ENCODE peak calls at places on chromosomes 5 and 9, in seven cellular contexts. One of them, this sample, is unnamed.

GRCh38 chr5:580436-580835 is 31.7 kb upstream of the CEP72 start:
- DNase-seq in type B pancreatic cell: peak; percentile 22
- DNase-seq in coronary artery: peak; percentile 56
- DNase-seq in kidney glomerular epithelial cell: no peak
- DNase-seq in naive thymus-derived CD8-positive, alpha-beta T cell: no peak
- DNase-seq in GM23338: no peak
- DNase-seq in GM10248: no peak
- DNase-seq in this sample: no peak

GRCh38 chr5:138983984-138984383 is 108.8 kb upstream of the LRRTM2 start:
- DNase-seq in GM23338: no peak
- DNase-seq in kidney glomerular epithelial cell: no peak
- DNase-seq in coronary artery: no peak
- DNase-seq in type B pancreatic cell: no peak
- DNase-seq in naive thymus-derived CD8-positive, alpha-beta T cell: no peak
- DNase-seq in GM10248: no peak
- DNase-seq in this sample: no peak

GRCh38 chr5:35822541-35822940 is 34.1 kb upstream of the IL7R start:
- DNase-seq in GM10248: no peak
- DNase-seq in coronary artery: no peak
- DNase-seq in GM23338: no peak
- DNase-seq in kidney glomerular epithelial cell: no peak
- DNase-seq in type B pancreatic cell: no peak
- DNase-seq in naive thymus-derived CD8-positive, alpha-beta T cell: peak; percentile 71
- DNase-seq in this sample: no peak

GRCh38 chr5:33891731-33892418 is at the start of gene ADAMTS12:
- DNase-seq in GM10248: peak; percentile 38
- DNase-seq in kidney glomerular epithelial cell: peak; percentile 3
- DNase-seq in naive thymus-derived CD8-positive, alpha-beta T cell: no peak
- DNase-seq in coronary artery: no peak
- DNase-seq in type B pancreatic cell: peak; percentile 84
- DNase-seq in GM23338: peak; percentile 71
- DNase-seq in this sample: peak; percentile 83

GRCh38 chr9:91075279-91075678 is 273.7 kb downstream of the SYK start:
- DNase-seq in GM10248: peak; percentile 10
- DNase-seq in naive thymus-derived CD8-positive, alpha-beta T cell: no peak
- DNase-seq in kidney glomerular epithelial cell: no peak
- DNase-seq in type B pancreatic cell: no peak
- DNase-seq in coronary artery: peak; percentile 29
- DNase-seq in GM23338: no peak
- DNase-seq in this sample: no peak

GRCh38 chr5:176664886-176665285 is 17.6 kb downstream of the TSPAN17 start:
- DNase-seq in naive thymus-derived CD8-positive, alpha-beta T cell: no peak
- DNase-seq in GM10248: no peak
- DNase-seq in coronary artery: no peak
- DNase-seq in kidney glomerular epithelial cell: no peak
- DNase-seq in type B pancreatic cell: no peak
- DNase-seq in GM23338: peak; percentile 43
- DNase-seq in this sample: no peak

GRCh38 chr9:21656776-21657637 is 145.4 kb upstream of the MTAP start:
- DNase-seq in coronary artery: no peak
- DNase-seq in kidney glomerular epithelial cell: no peak
- DNase-seq in naive thymus-derived CD8-positive, alpha-beta T cell: no peak
- DNase-seq in GM10248: no peak
- DNase-seq in type B pancreatic cell: no peak
- DNase-seq in GM23338: no peak
- DNase-seq in this sample: peak; percentile 61

GRCh38 chr9:122393284-122393983 is 22.6 kb downstream of the PTGS1 start:
- DNase-seq in naive thymus-derived CD8-positive, alpha-beta T cell: no peak
- DNase-seq in kidney glomerular epithelial cell: no peak
- DNase-seq in GM23338: no peak
- DNase-seq in coronary artery: no peak
- DNase-seq in GM10248: no peak
- DNase-seq in type B pancreatic cell: peak; percentile 22
- DNase-seq in this sample: no peak

GRCh38 chr9:88532320-88532719 is 2.7 kb upstream of the NXNL2 start:
- DNase-seq in GM23338: peak; percentile 94
- DNase-seq in type B pancreatic cell: no peak
- DNase-seq in naive thymus-derived CD8-positive, alpha-beta T cell: no peak
- DNase-seq in coronary artery: no peak
- DNase-seq in kidney glomerular epithelial cell: no peak
- DNase-seq in GM10248: no peak
- DNase-seq in this sample: no peak

GRCh38 chr9:126860077-126860756 is at the start of gene ZBTB34:
- DNase-seq in type B pancreatic cell: peak; percentile 84
- DNase-seq in coronary artery: peak; percentile 83
- DNase-seq in GM10248: peak; percentile 85
- DNase-seq in kidney glomerular epithelial cell: no peak
- DNase-seq in naive thymus-derived CD8-positive, alpha-beta T cell: peak; percentile 82
- DNase-seq in GM23338: peak; percentile 79
- DNase-seq in this sample: peak; percentile 79

GRCh38 chr5:38807570-38808461 is 38.0 kb upstream of the OSMR start:
- DNase-seq in naive thymus-derived CD8-positive, alpha-beta T cell: no peak
- DNase-seq in GM23338: no peak
- DNase-seq in type B pancreatic cell: no peak
- DNase-seq in coronary artery: no peak
- DNase-seq in GM10248: no peak
- DNase-seq in kidney glomerular epithelial cell: no peak
- DNase-seq in this sample: no peak

GRCh38 chr5:76273491-76273890 is 129.6 kb upstream of the IQGAP2 start:
- DNase-seq in kidney glomerular epithelial cell: no peak
- DNase-seq in GM10248: no peak
- DNase-seq in coronary artery: no peak
- DNase-seq in GM23338: no peak
- DNase-seq in type B pancreatic cell: no peak
- DNase-seq in naive thymus-derived CD8-positive, alpha-beta T cell: no peak
- DNase-seq in this sample: no peak

GRCh38 chr9:107243757-107244156 is 39.3 kb upstream of the RAD23B start:
- DNase-seq in naive thymus-derived CD8-positive, alpha-beta T cell: no peak
- DNase-seq in kidney glomerular epithelial cell: peak; percentile 55
- DNase-seq in coronary artery: no peak
- DNase-seq in GM10248: peak; percentile 28
- DNase-seq in GM23338: no peak
- DNase-seq in type B pancreatic cell: no peak
- DNase-seq in this sample: peak; percentile 12

GRCh38 chr9:75161116-75161857 is 73.0 kb downstream of the OSTF1 start:
- DNase-seq in naive thymus-derived CD8-positive, alpha-beta T cell: no peak
- DNase-seq in type B pancreatic cell: no peak
- DNase-seq in GM23338: no peak
- DNase-seq in coronary artery: no peak
- DNase-seq in kidney glomerular epithelial cell: no peak
- DNase-seq in GM10248: no peak
- DNase-seq in this sample: no peak

GRCh38 chr9:118510711-118511110 is 806.5 kb downstream of the TLR4 start:
- DNase-seq in kidney glomerular epithelial cell: no peak
- DNase-seq in coronary artery: no peak
- DNase-seq in GM23338: no peak
- DNase-seq in GM10248: no peak
- DNase-seq in type B pancreatic cell: no peak
- DNase-seq in naive thymus-derived CD8-positive, alpha-beta T cell: no peak
- DNase-seq in this sample: no peak

GRCh38 chr9:93576296-93577044 is at the start of gene PHF2:
- DNase-seq in GM23338: peak; percentile 43
- DNase-seq in type B pancreatic cell: no peak
- DNase-seq in naive thymus-derived CD8-positive, alpha-beta T cell: peak; percentile 41
- DNase-seq in coronary artery: peak; percentile 59
- DNase-seq in GM10248: peak; percentile 64
- DNase-seq in kidney glomerular epithelial cell: no peak
- DNase-seq in this sample: peak; percentile 63

GRCh38 chr5:9654886-9655285 is 24.7 kb upstream of the TAS2R1 start:
- DNase-seq in GM10248: no peak
- DNase-seq in type B pancreatic cell: no peak
- DNase-seq in kidney glomerular epithelial cell: no peak
- DNase-seq in GM23338: no peak
- DNase-seq in coronary artery: no peak
- DNase-seq in naive thymus-derived CD8-positive, alpha-beta T cell: no peak
- DNase-seq in this sample: no peak

GRCh38 chr5:131783874-131784273 is 12.9 kb downstream of the FNIP1 start:
- DNase-seq in GM10248: no peak
- DNase-seq in kidney glomerular epithelial cell: no peak
- DNase-seq in naive thymus-derived CD8-positive, alpha-beta T cell: no peak
- DNase-seq in type B pancreatic cell: no peak
- DNase-seq in GM23338: peak; percentile 38
- DNase-seq in coronary artery: no peak
- DNase-seq in this sample: no peak

GRCh38 chr5:147310059-147310704 is 75.4 kb downstream of the STK32A start:
- DNase-seq in GM10248: no peak
- DNase-seq in kidney glomerular epithelial cell: peak; percentile 93
- DNase-seq in naive thymus-derived CD8-positive, alpha-beta T cell: no peak
- DNase-seq in type B pancreatic cell: no peak
- DNase-seq in GM23338: peak; percentile 33
- DNase-seq in coronary artery: peak; percentile 76
- DNase-seq in this sample: peak; percentile 16

GRCh38 chr5:143442398-143442797 is 38.9 kb upstream of the NR3C1 start:
- DNase-seq in coronary artery: no peak
- DNase-seq in naive thymus-derived CD8-positive, alpha-beta T cell: no peak
- DNase-seq in GM23338: no peak
- DNase-seq in GM10248: no peak
- DNase-seq in type B pancreatic cell: no peak
- DNase-seq in kidney glomerular epithelial cell: no peak
- DNase-seq in this sample: peak; percentile 35

GRCh38 chr9:131837316-131837715 is 97.4 kb upstream of the RAPGEF1 start:
- DNase-seq in kidney glomerular epithelial cell: no peak
- DNase-seq in coronary artery: no peak
- DNase-seq in GM23338: peak; percentile 61
- DNase-seq in naive thymus-derived CD8-positive, alpha-beta T cell: no peak
- DNase-seq in type B pancreatic cell: no peak
- DNase-seq in GM10248: no peak
- DNase-seq in this sample: no peak

GRCh38 chr9:137968235-137968634 is 90.7 kb downstream of the CACNA1B start:
- DNase-seq in coronary artery: no peak
- DNase-seq in naive thymus-derived CD8-positive, alpha-beta T cell: no peak
- DNase-seq in GM23338: peak; percentile 55
- DNase-seq in kidney glomerular epithelial cell: no peak
- DNase-seq in type B pancreatic cell: peak; percentile 55
- DNase-seq in GM10248: no peak
- DNase-seq in this sample: no peak

GRCh38 chr9:6960777-6961176 is 203.0 kb downstream of the KDM4C start:
- DNase-seq in naive thymus-derived CD8-positive, alpha-beta T cell: no peak
- DNase-seq in coronary artery: no peak
- DNase-seq in GM23338: no peak
- DNase-seq in GM10248: no peak
- DNase-seq in kidney glomerular epithelial cell: no peak
- DNase-seq in type B pancreatic cell: no peak
- DNase-seq in this sample: no peak

GRCh38 chr5:62780888-62781287 is 202.3 kb downstream of the LRRC70 start:
- DNase-seq in type B pancreatic cell: no peak
- DNase-seq in kidney glomerular epithelial cell: no peak
- DNase-seq in GM23338: peak; percentile 69
- DNase-seq in naive thymus-derived CD8-positive, alpha-beta T cell: no peak
- DNase-seq in coronary artery: no peak
- DNase-seq in GM10248: no peak
- DNase-seq in this sample: no peak

GRCh38 chr9:35688558-35689350 is 971 bp downstream of the TPM2 start:
- DNase-seq in naive thymus-derived CD8-positive, alpha-beta T cell: no peak
- DNase-seq in GM23338: no peak
- DNase-seq in GM10248: no peak
- DNase-seq in type B pancreatic cell: no peak
- DNase-seq in coronary artery: no peak
- DNase-seq in kidney glomerular epithelial cell: peak; percentile 46
- DNase-seq in this sample: peak; percentile 69

GRCh38 chr9:37971691-37972090 is 67.8 kb upstream of the SLC25A51 start:
- DNase-seq in GM10248: no peak
- DNase-seq in type B pancreatic cell: no peak
- DNase-seq in kidney glomerular epithelial cell: no peak
- DNase-seq in naive thymus-derived CD8-positive, alpha-beta T cell: no peak
- DNase-seq in GM23338: no peak
- DNase-seq in coronary artery: no peak
- DNase-seq in this sample: no peak

GRCh38 chr9:134296301-134297081 is 29.8 kb upstream of the RXRA start:
- DNase-seq in kidney glomerular epithelial cell: no peak
- DNase-seq in naive thymus-derived CD8-positive, alpha-beta T cell: no peak
- DNase-seq in type B pancreatic cell: no peak
- DNase-seq in coronary artery: no peak
- DNase-seq in GM10248: no peak
- DNase-seq in GM23338: no peak
- DNase-seq in this sample: no peak

GRCh38 chr9:75378926-75379325 is 290.6 kb downstream of the OSTF1 start:
- DNase-seq in GM10248: no peak
- DNase-seq in GM23338: no peak
- DNase-seq in type B pancreatic cell: no peak
- DNase-seq in kidney glomerular epithelial cell: no peak
- DNase-seq in naive thymus-derived CD8-positive, alpha-beta T cell: no peak
- DNase-seq in coronary artery: no peak
- DNase-seq in this sample: no peak

GRCh38 chr9:78132688-78133033 is 101.0 kb upstream of the GNAQ start:
- DNase-seq in type B pancreatic cell: no peak
- DNase-seq in GM23338: no peak
- DNase-seq in GM10248: no peak
- DNase-seq in kidney glomerular epithelial cell: no peak
- DNase-seq in naive thymus-derived CD8-positive, alpha-beta T cell: no peak
- DNase-seq in coronary artery: no peak
- DNase-seq in this sample: no peak

GRCh38 chr9:72334658-72335337 is 30.2 kb downstream of the ZFAND5 start:
- DNase-seq in GM10248: no peak
- DNase-seq in type B pancreatic cell: no peak
- DNase-seq in coronary artery: no peak
- DNase-seq in GM23338: no peak
- DNase-seq in naive thymus-derived CD8-positive, alpha-beta T cell: no peak
- DNase-seq in kidney glomerular epithelial cell: no peak
- DNase-seq in this sample: no peak

GRCh38 chr5:111932628-111933027 is 175.6 kb upstream of the NREP start:
- DNase-seq in GM10248: no peak
- DNase-seq in kidney glomerular epithelial cell: no peak
- DNase-seq in naive thymus-derived CD8-positive, alpha-beta T cell: no peak
- DNase-seq in GM23338: no peak
- DNase-seq in coronary artery: no peak
- DNase-seq in type B pancreatic cell: no peak
- DNase-seq in this sample: no peak

GRCh38 chr9:137666505-137666809 is 47.7 kb downstream of the EHMT1 start:
- DNase-seq in naive thymus-derived CD8-positive, alpha-beta T cell: no peak
- DNase-seq in GM23338: no peak
- DNase-seq in GM10248: no peak
- DNase-seq in type B pancreatic cell: no peak
- DNase-seq in kidney glomerular epithelial cell: no peak
- DNase-seq in coronary artery: no peak
- DNase-seq in this sample: no peak

GRCh38 chr9:121824651-121825480 is 173.4 kb downstream of the DAB2IP start:
- DNase-seq in coronary artery: peak; percentile 46
- DNase-seq in GM10248: no peak
- DNase-seq in kidney glomerular epithelial cell: no peak
- DNase-seq in type B pancreatic cell: no peak
- DNase-seq in naive thymus-derived CD8-positive, alpha-beta T cell: no peak
- DNase-seq in GM23338: peak; percentile 48
- DNase-seq in this sample: no peak

GRCh38 chr5:150791536-150791935 is 13.0 kb downstream of the SMIM3 start:
- DNase-seq in GM23338: no peak
- DNase-seq in kidney glomerular epithelial cell: no peak
- DNase-seq in GM10248: no peak
- DNase-seq in type B pancreatic cell: no peak
- DNase-seq in naive thymus-derived CD8-positive, alpha-beta T cell: no peak
- DNase-seq in coronary artery: no peak
- DNase-seq in this sample: no peak

GRCh38 chr9:12817702-12818101 is 42.9 kb downstream of the LURAP1L start:
- DNase-seq in kidney glomerular epithelial cell: peak; percentile 90
- DNase-seq in type B pancreatic cell: no peak
- DNase-seq in naive thymus-derived CD8-positive, alpha-beta T cell: no peak
- DNase-seq in coronary artery: no peak
- DNase-seq in GM10248: no peak
- DNase-seq in GM23338: no peak
- DNase-seq in this sample: no peak

GRCh38 chr5:142637871-142638270 is 48.0 kb downstream of the FGF1 start:
- DNase-seq in GM10248: no peak
- DNase-seq in naive thymus-derived CD8-positive, alpha-beta T cell: no peak
- DNase-seq in kidney glomerular epithelial cell: no peak
- DNase-seq in GM23338: no peak
- DNase-seq in type B pancreatic cell: no peak
- DNase-seq in coronary artery: no peak
- DNase-seq in this sample: no peak

GRCh38 chr5:73205309-73205708 is 32.3 kb downstream of the TMEM174 start:
- DNase-seq in naive thymus-derived CD8-positive, alpha-beta T cell: no peak
- DNase-seq in coronary artery: no peak
- DNase-seq in kidney glomerular epithelial cell: no peak
- DNase-seq in GM10248: no peak
- DNase-seq in type B pancreatic cell: no peak
- DNase-seq in GM23338: no peak
- DNase-seq in this sample: no peak

This sample was measured in AG08396.